ENCODE peak calls at places on chromosomes 7 and 10, in nine cellular contexts. One of them, this sample, is unnamed.
A peak's percentile ranks its signal among the peaks of the same experiment; 100 is the strongest.

GRCh38 chr7:84529480-84530205 is 335.1 kb upstream of the SEMA3A start:
- DNase-seq in aorta: no peak
- DNase-seq in hippocampal formation: no peak
- DNase-seq in RWPE1: peak; percentile 70
- DNase-seq in smooth muscle cell of the brain vasculature: no peak
- DNase-seq in activated T-helper 1 cell treated with Interleukin-2 at 50 U/mL for 16 hours: no peak
- DNase-seq in neural crest cell: no peak
- DNase-seq in Daoy: peak; percentile 78
- DNase-seq in B cell: no peak
- DNase-seq in this sample: no peak

GRCh38 chr7:146172112-146172511 is 55.5 kb downstream of the CNTNAP2 start:
- DNase-seq in neural crest cell: no peak
- DNase-seq in activated T-helper 1 cell treated with Interleukin-2 at 50 U/mL for 16 hours: no peak
- DNase-seq in RWPE1: no peak
- DNase-seq in B cell: no peak
- DNase-seq in aorta: no peak
- DNase-seq in hippocampal formation: no peak
- DNase-seq in smooth muscle cell of the brain vasculature: no peak
- DNase-seq in Daoy: no peak
- DNase-seq in this sample: no peak

GRCh38 chr10:60572511-60573194 is 183.0 kb upstream of the ANK3 start:
- DNase-seq in hippocampal formation: peak; percentile 82
- DNase-seq in neural crest cell: peak; percentile 7
- DNase-seq in RWPE1: peak; percentile 18
- DNase-seq in Daoy: peak; percentile 81
- DNase-seq in smooth muscle cell of the brain vasculature: no peak
- DNase-seq in activated T-helper 1 cell treated with Interleukin-2 at 50 U/mL for 16 hours: no peak
- DNase-seq in aorta: peak; percentile 48
- DNase-seq in B cell: no peak
- DNase-seq in this sample: no peak

GRCh38 chr7:52838981-52839411 is 196.4 kb upstream of the POM121L12 start:
- DNase-seq in B cell: no peak
- DNase-seq in RWPE1: peak; percentile 3
- DNase-seq in hippocampal formation: no peak
- DNase-seq in neural crest cell: no peak
- DNase-seq in smooth muscle cell of the brain vasculature: no peak
- DNase-seq in activated T-helper 1 cell treated with Interleukin-2 at 50 U/mL for 16 hours: no peak
- DNase-seq in aorta: no peak
- DNase-seq in Daoy: no peak
- DNase-seq in this sample: no peak

GRCh38 chr7:25496394-25497103 is 268.3 kb upstream of the NPVF start:
- DNase-seq in B cell: peak; percentile 62
- DNase-seq in aorta: no peak
- DNase-seq in neural crest cell: no peak
- DNase-seq in hippocampal formation: no peak
- DNase-seq in smooth muscle cell of the brain vasculature: no peak
- DNase-seq in activated T-helper 1 cell treated with Interleukin-2 at 50 U/mL for 16 hours: no peak
- DNase-seq in RWPE1: no peak
- DNase-seq in Daoy: no peak
- DNase-seq in this sample: no peak

GRCh38 chr7:129532375-129532774 is 30.0 kb downstream of the SMKR1 start:
- DNase-seq in B cell: no peak
- DNase-seq in Daoy: no peak
- DNase-seq in neural crest cell: no peak
- DNase-seq in hippocampal formation: no peak
- DNase-seq in activated T-helper 1 cell treated with Interleukin-2 at 50 U/mL for 16 hours: no peak
- DNase-seq in aorta: no peak
- DNase-seq in RWPE1: no peak
- DNase-seq in smooth muscle cell of the brain vasculature: no peak
- DNase-seq in this sample: no peak

GRCh38 chr10:92789826-92790225 is 58.5 kb upstream of the EXOC6 start:
- DNase-seq in neural crest cell: no peak
- DNase-seq in RWPE1: no peak
- DNase-seq in aorta: no peak
- DNase-seq in activated T-helper 1 cell treated with Interleukin-2 at 50 U/mL for 16 hours: no peak
- DNase-seq in smooth muscle cell of the brain vasculature: no peak
- DNase-seq in Daoy: no peak
- DNase-seq in B cell: no peak
- DNase-seq in hippocampal formation: no peak
- DNase-seq in this sample: no peak

GRCh38 chr10:60140681-60141632 is 234.6 kb upstream of the CCDC6 start:
- DNase-seq in RWPE1: no peak
- DNase-seq in hippocampal formation: no peak
- DNase-seq in activated T-helper 1 cell treated with Interleukin-2 at 50 U/mL for 16 hours: no peak
- DNase-seq in aorta: no peak
- DNase-seq in Daoy: no peak
- DNase-seq in smooth muscle cell of the brain vasculature: no peak
- DNase-seq in B cell: no peak
- DNase-seq in neural crest cell: peak; percentile 20
- DNase-seq in this sample: no peak

GRCh38 chr10:114399576-114399975 is 4.7 kb downstream of the AFAP1L2 start:
- DNase-seq in activated T-helper 1 cell treated with Interleukin-2 at 50 U/mL for 16 hours: no peak
- DNase-seq in neural crest cell: no peak
- DNase-seq in Daoy: no peak
- DNase-seq in smooth muscle cell of the brain vasculature: no peak
- DNase-seq in RWPE1: no peak
- DNase-seq in hippocampal formation: no peak
- DNase-seq in B cell: no peak
- DNase-seq in aorta: no peak
- DNase-seq in this sample: no peak

GRCh38 chr10:18290651-18291313 is 150.6 kb downstream of the CACNB2 start:
- DNase-seq in neural crest cell: no peak
- DNase-seq in activated T-helper 1 cell treated with Interleukin-2 at 50 U/mL for 16 hours: no peak
- DNase-seq in hippocampal formation: no peak
- DNase-seq in Daoy: no peak
- DNase-seq in smooth muscle cell of the brain vasculature: no peak
- DNase-seq in B cell: no peak
- DNase-seq in aorta: no peak
- DNase-seq in RWPE1: no peak
- DNase-seq in this sample: no peak

GRCh38 chr7:94656925-94657731 is 1.2 kb upstream of the SGCE start:
- DNase-seq in smooth muscle cell of the brain vasculature: no peak
- DNase-seq in Daoy: peak; percentile 39
- DNase-seq in RWPE1: no peak
- DNase-seq in aorta: peak; percentile 38
- DNase-seq in neural crest cell: peak; percentile 6
- DNase-seq in hippocampal formation: peak; percentile 47
- DNase-seq in activated T-helper 1 cell treated with Interleukin-2 at 50 U/mL for 16 hours: no peak
- DNase-seq in B cell: peak; percentile 47
- DNase-seq in this sample: no peak

GRCh38 chr7:142308918-142309317 is 51.1 kb upstream of the PRSS58 start:
- DNase-seq in aorta: no peak
- DNase-seq in activated T-helper 1 cell treated with Interleukin-2 at 50 U/mL for 16 hours: no peak
- DNase-seq in smooth muscle cell of the brain vasculature: no peak
- DNase-seq in neural crest cell: no peak
- DNase-seq in B cell: no peak
- DNase-seq in hippocampal formation: no peak
- DNase-seq in RWPE1: no peak
- DNase-seq in Daoy: no peak
- DNase-seq in this sample: no peak

GRCh38 chr10:69385454-69386350 is 31.0 kb downstream of the TACR2 start:
- DNase-seq in neural crest cell: no peak
- DNase-seq in activated T-helper 1 cell treated with Interleukin-2 at 50 U/mL for 16 hours: no peak
- DNase-seq in B cell: no peak
- DNase-seq in aorta: no peak
- DNase-seq in Daoy: no peak
- DNase-seq in smooth muscle cell of the brain vasculature: no peak
- DNase-seq in hippocampal formation: no peak
- DNase-seq in RWPE1: peak; percentile 74
- DNase-seq in this sample: no peak

GRCh38 chr10:126650164-126650563 is 20.3 kb downstream of the C10orf90 start:
- DNase-seq in RWPE1: no peak
- DNase-seq in activated T-helper 1 cell treated with Interleukin-2 at 50 U/mL for 16 hours: no peak
- DNase-seq in aorta: no peak
- DNase-seq in Daoy: no peak
- DNase-seq in hippocampal formation: no peak
- DNase-seq in B cell: no peak
- DNase-seq in smooth muscle cell of the brain vasculature: no peak
- DNase-seq in neural crest cell: no peak
- DNase-seq in this sample: no peak

GRCh38 chr7:64951250-64951848 is 39.5 kb downstream of the ZNF117 start:
- DNase-seq in RWPE1: peak; percentile 51
- DNase-seq in neural crest cell: no peak
- DNase-seq in smooth muscle cell of the brain vasculature: peak; percentile 9
- DNase-seq in aorta: no peak
- DNase-seq in hippocampal formation: peak; percentile 76
- DNase-seq in B cell: no peak
- DNase-seq in activated T-helper 1 cell treated with Interleukin-2 at 50 U/mL for 16 hours: no peak
- DNase-seq in Daoy: peak; percentile 60
- DNase-seq in this sample: no peak

GRCh38 chr7:22173884-22174573 is 182.9 kb downstream of the RAPGEF5 start:
- DNase-seq in hippocampal formation: no peak
- DNase-seq in aorta: no peak
- DNase-seq in B cell: peak; percentile 49
- DNase-seq in neural crest cell: no peak
- DNase-seq in activated T-helper 1 cell treated with Interleukin-2 at 50 U/mL for 16 hours: no peak
- DNase-seq in smooth muscle cell of the brain vasculature: no peak
- DNase-seq in RWPE1: peak; percentile 20
- DNase-seq in Daoy: peak; percentile 72
- DNase-seq in this sample: no peak

GRCh38 chr10:69224862-69225657 is 4.9 kb downstream of the HKDC1 start:
- DNase-seq in RWPE1: peak; percentile 72
- DNase-seq in activated T-helper 1 cell treated with Interleukin-2 at 50 U/mL for 16 hours: no peak
- DNase-seq in Daoy: peak; percentile 71
- DNase-seq in smooth muscle cell of the brain vasculature: no peak
- DNase-seq in B cell: no peak
- DNase-seq in hippocampal formation: no peak
- DNase-seq in neural crest cell: no peak
- DNase-seq in aorta: no peak
- DNase-seq in this sample: no peak

GRCh38 chr10:132417957-132418441 is 21.0 kb downstream of the PWWP2B start:
- DNase-seq in Daoy: no peak
- DNase-seq in RWPE1: no peak
- DNase-seq in B cell: peak; percentile 75
- DNase-seq in neural crest cell: no peak
- DNase-seq in aorta: no peak
- DNase-seq in activated T-helper 1 cell treated with Interleukin-2 at 50 U/mL for 16 hours: no peak
- DNase-seq in hippocampal formation: no peak
- DNase-seq in smooth muscle cell of the brain vasculature: no peak
- DNase-seq in this sample: no peak

GRCh38 chr10:109931153-109931552 is 7.8 kb upstream of the XPNPEP1 start:
- DNase-seq in B cell: no peak
- DNase-seq in Daoy: no peak
- DNase-seq in aorta: no peak
- DNase-seq in hippocampal formation: peak; percentile 79
- DNase-seq in smooth muscle cell of the brain vasculature: no peak
- DNase-seq in RWPE1: no peak
- DNase-seq in neural crest cell: no peak
- DNase-seq in activated T-helper 1 cell treated with Interleukin-2 at 50 U/mL for 16 hours: no peak
- DNase-seq in this sample: no peak

GRCh38 chr7:45973725-45974532 is 52.9 kb upstream of the IGFBP3 start:
- DNase-seq in RWPE1: no peak
- DNase-seq in smooth muscle cell of the brain vasculature: no peak
- DNase-seq in activated T-helper 1 cell treated with Interleukin-2 at 50 U/mL for 16 hours: no peak
- DNase-seq in neural crest cell: peak; percentile 47
- DNase-seq in B cell: no peak
- DNase-seq in hippocampal formation: peak; percentile 82
- DNase-seq in Daoy: peak; percentile 66
- DNase-seq in aorta: no peak
- DNase-seq in this sample: no peak

GRCh38 chr10:89887406-89887805 is 186.0 kb downstream of the KIF20B start:
- DNase-seq in hippocampal formation: no peak
- DNase-seq in RWPE1: no peak
- DNase-seq in B cell: no peak
- DNase-seq in smooth muscle cell of the brain vasculature: no peak
- DNase-seq in Daoy: no peak
- DNase-seq in neural crest cell: no peak
- DNase-seq in activated T-helper 1 cell treated with Interleukin-2 at 50 U/mL for 16 hours: no peak
- DNase-seq in aorta: no peak
- DNase-seq in this sample: no peak

GRCh38 chr10:25766687-25767221 is 167.3 kb upstream of the MYO3A start:
- DNase-seq in RWPE1: no peak
- DNase-seq in aorta: no peak
- DNase-seq in B cell: no peak
- DNase-seq in Daoy: no peak
- DNase-seq in hippocampal formation: no peak
- DNase-seq in neural crest cell: peak; percentile 7
- DNase-seq in smooth muscle cell of the brain vasculature: no peak
- DNase-seq in activated T-helper 1 cell treated with Interleukin-2 at 50 U/mL for 16 hours: no peak
- DNase-seq in this sample: no peak

GRCh38 chr7:14738086-14738485 is 164.5 kb downstream of the DGKB start:
- DNase-seq in neural crest cell: no peak
- DNase-seq in Daoy: no peak
- DNase-seq in hippocampal formation: no peak
- DNase-seq in smooth muscle cell of the brain vasculature: no peak
- DNase-seq in B cell: no peak
- DNase-seq in activated T-helper 1 cell treated with Interleukin-2 at 50 U/mL for 16 hours: no peak
- DNase-seq in aorta: no peak
- DNase-seq in RWPE1: no peak
- DNase-seq in this sample: no peak

GRCh38 chr7:4738711-4739527 is 36.5 kb upstream of the AP5Z1 start:
- DNase-seq in activated T-helper 1 cell treated with Interleukin-2 at 50 U/mL for 16 hours: no peak
- DNase-seq in neural crest cell: peak; percentile 11
- DNase-seq in B cell: no peak
- DNase-seq in RWPE1: peak; percentile 17
- DNase-seq in aorta: peak; percentile 74
- DNase-seq in smooth muscle cell of the brain vasculature: peak; percentile 67
- DNase-seq in Daoy: peak; percentile 95
- DNase-seq in hippocampal formation: no peak
- DNase-seq in this sample: no peak

GRCh38 chr10:79242620-79243152 is 104.6 kb upstream of the PPIF start:
- DNase-seq in neural crest cell: peak; percentile 62
- DNase-seq in Daoy: peak; percentile 66
- DNase-seq in RWPE1: peak; percentile 89
- DNase-seq in hippocampal formation: peak; percentile 39
- DNase-seq in activated T-helper 1 cell treated with Interleukin-2 at 50 U/mL for 16 hours: no peak
- DNase-seq in smooth muscle cell of the brain vasculature: no peak
- DNase-seq in aorta: peak; percentile 78
- DNase-seq in B cell: peak; percentile 81
- DNase-seq in this sample: peak; percentile 24

GRCh38 chr7:46383605-46384004 is 462.5 kb upstream of the IGFBP3 start:
- DNase-seq in RWPE1: peak; percentile 57
- DNase-seq in neural crest cell: no peak
- DNase-seq in smooth muscle cell of the brain vasculature: no peak
- DNase-seq in hippocampal formation: no peak
- DNase-seq in Daoy: peak; percentile 76
- DNase-seq in B cell: no peak
- DNase-seq in aorta: no peak
- DNase-seq in activated T-helper 1 cell treated with Interleukin-2 at 50 U/mL for 16 hours: no peak
- DNase-seq in this sample: no peak

GRCh38 chr10:69407621-69408301 is 9.0 kb downstream of the TACR2 start:
- DNase-seq in RWPE1: no peak
- DNase-seq in Daoy: peak; percentile 23
- DNase-seq in smooth muscle cell of the brain vasculature: no peak
- DNase-seq in hippocampal formation: no peak
- DNase-seq in activated T-helper 1 cell treated with Interleukin-2 at 50 U/mL for 16 hours: no peak
- DNase-seq in aorta: peak; percentile 53
- DNase-seq in B cell: no peak
- DNase-seq in neural crest cell: no peak
- DNase-seq in this sample: no peak

GRCh38 chr7:54946764-54947163 is 72.1 kb upstream of the EGFR start:
- DNase-seq in aorta: no peak
- DNase-seq in smooth muscle cell of the brain vasculature: no peak
- DNase-seq in Daoy: no peak
- DNase-seq in neural crest cell: no peak
- DNase-seq in hippocampal formation: no peak
- DNase-seq in RWPE1: peak; percentile 78
- DNase-seq in B cell: no peak
- DNase-seq in activated T-helper 1 cell treated with Interleukin-2 at 50 U/mL for 16 hours: no peak
- DNase-seq in this sample: no peak

GRCh38 chr7:89514970-89515369 is 639.3 kb upstream of the STEAP1 start:
- DNase-seq in B cell: no peak
- DNase-seq in neural crest cell: no peak
- DNase-seq in activated T-helper 1 cell treated with Interleukin-2 at 50 U/mL for 16 hours: no peak
- DNase-seq in aorta: no peak
- DNase-seq in RWPE1: no peak
- DNase-seq in hippocampal formation: no peak
- DNase-seq in Daoy: no peak
- DNase-seq in smooth muscle cell of the brain vasculature: no peak
- DNase-seq in this sample: no peak

GRCh38 chr7:140451716-140452115 is 27.6 kb downstream of the MKRN1 start:
- DNase-seq in smooth muscle cell of the brain vasculature: no peak
- DNase-seq in Daoy: no peak
- DNase-seq in hippocampal formation: no peak
- DNase-seq in RWPE1: no peak
- DNase-seq in aorta: no peak
- DNase-seq in B cell: no peak
- DNase-seq in activated T-helper 1 cell treated with Interleukin-2 at 50 U/mL for 16 hours: no peak
- DNase-seq in neural crest cell: no peak
- DNase-seq in this sample: no peak

GRCh38 chr10:31207636-31208035 is 111.4 kb upstream of the ZEB1 start:
- DNase-seq in aorta: no peak
- DNase-seq in Daoy: no peak
- DNase-seq in smooth muscle cell of the brain vasculature: no peak
- DNase-seq in activated T-helper 1 cell treated with Interleukin-2 at 50 U/mL for 16 hours: no peak
- DNase-seq in neural crest cell: no peak
- DNase-seq in RWPE1: no peak
- DNase-seq in hippocampal formation: no peak
- DNase-seq in B cell: no peak
- DNase-seq in this sample: no peak

This sample was measured in central memory CD8-positive, alpha-beta T cell.